ENCODE peak calls at places on chromosomes 2 and 18, in eight cellular contexts. One of them, this sample, is unnamed.

GRCh38 chr2:204794624-204795023 is 249.3 kb downstream of the PARD3B start:
- DNase-seq in NCI-H510A treated with DMSO at 0.1 percent for 48 hours: no peak
- DNase-seq in progenitor cell of endocrine pancreas: no peak
- DNase-seq in effector memory CD8-positive, alpha-beta T cell: no peak
- DNase-seq in left cardiac atrium: no peak
- DNase-seq in activated naive CD8-positive, alpha-beta T cell treated with anti-CD3 and anti-CD28 coated beads for 36 hours: no peak
- DNase-seq in glutamatergic neuron: no peak
- DNase-seq in mesothelial cell of epicardium: no peak
- DNase-seq in this sample: no peak

GRCh38 chr18:10284571-10285282 is 169.7 kb upstream of the APCDD1 start:
- DNase-seq in effector memory CD8-positive, alpha-beta T cell: no peak
- DNase-seq in activated naive CD8-positive, alpha-beta T cell treated with anti-CD3 and anti-CD28 coated beads for 36 hours: no peak
- DNase-seq in progenitor cell of endocrine pancreas: no peak
- DNase-seq in left cardiac atrium: no peak
- DNase-seq in glutamatergic neuron: no peak
- DNase-seq in NCI-H510A treated with DMSO at 0.1 percent for 48 hours: no peak
- DNase-seq in mesothelial cell of epicardium: no peak
- DNase-seq in this sample: no peak

GRCh38 chr18:28152354-28152753 is 24.6 kb downstream of the CDH2 start:
- DNase-seq in progenitor cell of endocrine pancreas: no peak
- DNase-seq in mesothelial cell of epicardium: no peak
- DNase-seq in left cardiac atrium: no peak
- DNase-seq in glutamatergic neuron: no peak
- DNase-seq in activated naive CD8-positive, alpha-beta T cell treated with anti-CD3 and anti-CD28 coated beads for 36 hours: no peak
- DNase-seq in effector memory CD8-positive, alpha-beta T cell: no peak
- DNase-seq in NCI-H510A treated with DMSO at 0.1 percent for 48 hours: no peak
- DNase-seq in this sample: no peak

GRCh38 chr2:127149384-127149783 is 42.4 kb upstream of the BIN1 start:
- DNase-seq in NCI-H510A treated with DMSO at 0.1 percent for 48 hours: no peak
- DNase-seq in left cardiac atrium: no peak
- DNase-seq in effector memory CD8-positive, alpha-beta T cell: no peak
- DNase-seq in mesothelial cell of epicardium: no peak
- DNase-seq in progenitor cell of endocrine pancreas: no peak
- DNase-seq in glutamatergic neuron: no peak
- DNase-seq in activated naive CD8-positive, alpha-beta T cell treated with anti-CD3 and anti-CD28 coated beads for 36 hours: no peak
- DNase-seq in this sample: no peak

GRCh38 chr2:102355526-102356380 is at the start of gene IL18R1:
- DNase-seq in mesothelial cell of epicardium: peak
- DNase-seq in NCI-H510A treated with DMSO at 0.1 percent for 48 hours: peak
- DNase-seq in glutamatergic neuron: peak
- DNase-seq in effector memory CD8-positive, alpha-beta T cell: peak
- DNase-seq in activated naive CD8-positive, alpha-beta T cell treated with anti-CD3 and anti-CD28 coated beads for 36 hours: peak
- DNase-seq in progenitor cell of endocrine pancreas: peak
- DNase-seq in left cardiac atrium: peak
- DNase-seq in this sample: peak

GRCh38 chr18:36711813-36712444 is 116.9 kb downstream of the TPGS2 start:
- DNase-seq in effector memory CD8-positive, alpha-beta T cell: no peak
- DNase-seq in progenitor cell of endocrine pancreas: no peak
- DNase-seq in activated naive CD8-positive, alpha-beta T cell treated with anti-CD3 and anti-CD28 coated beads for 36 hours: no peak
- DNase-seq in NCI-H510A treated with DMSO at 0.1 percent for 48 hours: no peak
- DNase-seq in left cardiac atrium: peak
- DNase-seq in glutamatergic neuron: no peak
- DNase-seq in mesothelial cell of epicardium: no peak
- DNase-seq in this sample: no peak

GRCh38 chr18:32284284-32284683 is 94.4 kb downstream of the MEP1B start:
- DNase-seq in activated naive CD8-positive, alpha-beta T cell treated with anti-CD3 and anti-CD28 coated beads for 36 hours: no peak
- DNase-seq in effector memory CD8-positive, alpha-beta T cell: no peak
- DNase-seq in glutamatergic neuron: no peak
- DNase-seq in mesothelial cell of epicardium: no peak
- DNase-seq in progenitor cell of endocrine pancreas: no peak
- DNase-seq in NCI-H510A treated with DMSO at 0.1 percent for 48 hours: no peak
- DNase-seq in left cardiac atrium: no peak
- DNase-seq in this sample: no peak

GRCh38 chr2:180184506-180184905 is 177.4 kb upstream of the CWC22 start:
- DNase-seq in activated naive CD8-positive, alpha-beta T cell treated with anti-CD3 and anti-CD28 coated beads for 36 hours: no peak
- DNase-seq in progenitor cell of endocrine pancreas: no peak
- DNase-seq in NCI-H510A treated with DMSO at 0.1 percent for 48 hours: no peak
- DNase-seq in effector memory CD8-positive, alpha-beta T cell: no peak
- DNase-seq in left cardiac atrium: no peak
- DNase-seq in mesothelial cell of epicardium: no peak
- DNase-seq in glutamatergic neuron: no peak
- DNase-seq in this sample: no peak

GRCh38 chr18:22412502-22412901 is 5.2 kb downstream of the CTAGE1 start:
- DNase-seq in left cardiac atrium: no peak
- DNase-seq in effector memory CD8-positive, alpha-beta T cell: no peak
- DNase-seq in progenitor cell of endocrine pancreas: no peak
- DNase-seq in activated naive CD8-positive, alpha-beta T cell treated with anti-CD3 and anti-CD28 coated beads for 36 hours: no peak
- DNase-seq in glutamatergic neuron: no peak
- DNase-seq in mesothelial cell of epicardium: no peak
- DNase-seq in NCI-H510A treated with DMSO at 0.1 percent for 48 hours: no peak
- DNase-seq in this sample: no peak

GRCh38 chr2:161415467-161416293 is 417 bp upstream of the TBR1 start:
- DNase-seq in progenitor cell of endocrine pancreas: no peak
- DNase-seq in left cardiac atrium: no peak
- DNase-seq in glutamatergic neuron: no peak
- DNase-seq in effector memory CD8-positive, alpha-beta T cell: no peak
- DNase-seq in mesothelial cell of epicardium: peak
- DNase-seq in activated naive CD8-positive, alpha-beta T cell treated with anti-CD3 and anti-CD28 coated beads for 36 hours: no peak
- DNase-seq in NCI-H510A treated with DMSO at 0.1 percent for 48 hours: no peak
- DNase-seq in this sample: no peak

GRCh38 chr18:27712066-27712465 is 464.9 kb downstream of the CDH2 start:
- DNase-seq in left cardiac atrium: no peak
- DNase-seq in glutamatergic neuron: no peak
- DNase-seq in mesothelial cell of epicardium: no peak
- DNase-seq in activated naive CD8-positive, alpha-beta T cell treated with anti-CD3 and anti-CD28 coated beads for 36 hours: no peak
- DNase-seq in progenitor cell of endocrine pancreas: no peak
- DNase-seq in NCI-H510A treated with DMSO at 0.1 percent for 48 hours: peak
- DNase-seq in effector memory CD8-positive, alpha-beta T cell: no peak
- DNase-seq in this sample: no peak

GRCh38 chr18:10086458-10086857 is 172.6 kb downstream of the VAPA start:
- DNase-seq in effector memory CD8-positive, alpha-beta T cell: no peak
- DNase-seq in progenitor cell of endocrine pancreas: no peak
- DNase-seq in NCI-H510A treated with DMSO at 0.1 percent for 48 hours: no peak
- DNase-seq in glutamatergic neuron: no peak
- DNase-seq in left cardiac atrium: no peak
- DNase-seq in activated naive CD8-positive, alpha-beta T cell treated with anti-CD3 and anti-CD28 coated beads for 36 hours: no peak
- DNase-seq in mesothelial cell of epicardium: no peak
- DNase-seq in this sample: no peak

GRCh38 chr18:26487437-26487836 is 60.9 kb downstream of the KCTD1 start:
- DNase-seq in effector memory CD8-positive, alpha-beta T cell: no peak
- DNase-seq in progenitor cell of endocrine pancreas: no peak
- DNase-seq in activated naive CD8-positive, alpha-beta T cell treated with anti-CD3 and anti-CD28 coated beads for 36 hours: peak
- DNase-seq in left cardiac atrium: no peak
- DNase-seq in glutamatergic neuron: no peak
- DNase-seq in NCI-H510A treated with DMSO at 0.1 percent for 48 hours: no peak
- DNase-seq in mesothelial cell of epicardium: no peak
- DNase-seq in this sample: no peak

GRCh38 chr2:151264157-151264835 is 2.6 kb upstream of the RBM43 start:
- DNase-seq in effector memory CD8-positive, alpha-beta T cell: no peak
- DNase-seq in progenitor cell of endocrine pancreas: no peak
- DNase-seq in NCI-H510A treated with DMSO at 0.1 percent for 48 hours: no peak
- DNase-seq in left cardiac atrium: no peak
- DNase-seq in mesothelial cell of epicardium: no peak
- DNase-seq in activated naive CD8-positive, alpha-beta T cell treated with anti-CD3 and anti-CD28 coated beads for 36 hours: no peak
- DNase-seq in glutamatergic neuron: no peak
- DNase-seq in this sample: no peak

GRCh38 chr2:28414583-28414982 is 21.9 kb downstream of the FOSL2 start:
- DNase-seq in glutamatergic neuron: no peak
- DNase-seq in progenitor cell of endocrine pancreas: no peak
- DNase-seq in effector memory CD8-positive, alpha-beta T cell: no peak
- DNase-seq in mesothelial cell of epicardium: no peak
- DNase-seq in NCI-H510A treated with DMSO at 0.1 percent for 48 hours: no peak
- DNase-seq in activated naive CD8-positive, alpha-beta T cell treated with anti-CD3 and anti-CD28 coated beads for 36 hours: no peak
- DNase-seq in left cardiac atrium: no peak
- DNase-seq in this sample: no peak

GRCh38 chr2:234608946-234609345 is 112.1 kb upstream of the ARL4C start:
- DNase-seq in activated naive CD8-positive, alpha-beta T cell treated with anti-CD3 and anti-CD28 coated beads for 36 hours: no peak
- DNase-seq in progenitor cell of endocrine pancreas: no peak
- DNase-seq in effector memory CD8-positive, alpha-beta T cell: no peak
- DNase-seq in left cardiac atrium: no peak
- DNase-seq in NCI-H510A treated with DMSO at 0.1 percent for 48 hours: no peak
- DNase-seq in glutamatergic neuron: no peak
- DNase-seq in mesothelial cell of epicardium: no peak
- DNase-seq in this sample: no peak

GRCh38 chr2:219056896-219057708 is 3.6 kb downstream of the IHH start:
- DNase-seq in effector memory CD8-positive, alpha-beta T cell: no peak
- DNase-seq in NCI-H510A treated with DMSO at 0.1 percent for 48 hours: no peak
- DNase-seq in mesothelial cell of epicardium: no peak
- DNase-seq in glutamatergic neuron: peak
- DNase-seq in progenitor cell of endocrine pancreas: no peak
- DNase-seq in activated naive CD8-positive, alpha-beta T cell treated with anti-CD3 and anti-CD28 coated beads for 36 hours: no peak
- DNase-seq in left cardiac atrium: no peak
- DNase-seq in this sample: no peak

GRCh38 chr18:62759704-62760402 is 44.5 kb downstream of the PHLPP1 start:
- DNase-seq in effector memory CD8-positive, alpha-beta T cell: no peak
- DNase-seq in NCI-H510A treated with DMSO at 0.1 percent for 48 hours: no peak
- DNase-seq in left cardiac atrium: no peak
- DNase-seq in mesothelial cell of epicardium: no peak
- DNase-seq in progenitor cell of endocrine pancreas: no peak
- DNase-seq in activated naive CD8-positive, alpha-beta T cell treated with anti-CD3 and anti-CD28 coated beads for 36 hours: no peak
- DNase-seq in glutamatergic neuron: no peak
- DNase-seq in this sample: no peak

GRCh38 chr2:156340377-156340776 is 7.9 kb upstream of the NR4A2 start:
- DNase-seq in progenitor cell of endocrine pancreas: no peak
- DNase-seq in NCI-H510A treated with DMSO at 0.1 percent for 48 hours: no peak
- DNase-seq in activated naive CD8-positive, alpha-beta T cell treated with anti-CD3 and anti-CD28 coated beads for 36 hours: no peak
- DNase-seq in left cardiac atrium: no peak
- DNase-seq in glutamatergic neuron: no peak
- DNase-seq in effector memory CD8-positive, alpha-beta T cell: no peak
- DNase-seq in mesothelial cell of epicardium: no peak
- DNase-seq in this sample: no peak

GRCh38 chr18:58060254-58060653 is 16.2 kb downstream of the NEDD4L start:
- DNase-seq in left cardiac atrium: no peak
- DNase-seq in activated naive CD8-positive, alpha-beta T cell treated with anti-CD3 and anti-CD28 coated beads for 36 hours: no peak
- DNase-seq in effector memory CD8-positive, alpha-beta T cell: no peak
- DNase-seq in progenitor cell of endocrine pancreas: no peak
- DNase-seq in mesothelial cell of epicardium: no peak
- DNase-seq in NCI-H510A treated with DMSO at 0.1 percent for 48 hours: no peak
- DNase-seq in glutamatergic neuron: no peak
- DNase-seq in this sample: no peak

GRCh38 chr18:75915941-75916640 is 488.6 kb upstream of the SMIM21 start:
- DNase-seq in activated naive CD8-positive, alpha-beta T cell treated with anti-CD3 and anti-CD28 coated beads for 36 hours: peak
- DNase-seq in NCI-H510A treated with DMSO at 0.1 percent for 48 hours: peak
- DNase-seq in glutamatergic neuron: peak
- DNase-seq in effector memory CD8-positive, alpha-beta T cell: no peak
- DNase-seq in left cardiac atrium: no peak
- DNase-seq in mesothelial cell of epicardium: peak
- DNase-seq in progenitor cell of endocrine pancreas: peak
- DNase-seq in this sample: no peak

GRCh38 chr2:240478346-240479110 is 43.1 kb downstream of the GPC1 start:
- DNase-seq in mesothelial cell of epicardium: no peak
- DNase-seq in glutamatergic neuron: no peak
- DNase-seq in effector memory CD8-positive, alpha-beta T cell: no peak
- DNase-seq in progenitor cell of endocrine pancreas: no peak
- DNase-seq in activated naive CD8-positive, alpha-beta T cell treated with anti-CD3 and anti-CD28 coated beads for 36 hours: no peak
- DNase-seq in NCI-H510A treated with DMSO at 0.1 percent for 48 hours: no peak
- DNase-seq in left cardiac atrium: no peak
- DNase-seq in this sample: no peak

GRCh38 chr2:14616342-14616741 is 16.2 kb upstream of the LRATD1 start:
- DNase-seq in activated naive CD8-positive, alpha-beta T cell treated with anti-CD3 and anti-CD28 coated beads for 36 hours: no peak
- DNase-seq in progenitor cell of endocrine pancreas: no peak
- DNase-seq in effector memory CD8-positive, alpha-beta T cell: no peak
- DNase-seq in mesothelial cell of epicardium: no peak
- DNase-seq in glutamatergic neuron: no peak
- DNase-seq in left cardiac atrium: no peak
- DNase-seq in NCI-H510A treated with DMSO at 0.1 percent for 48 hours: no peak
- DNase-seq in this sample: no peak

GRCh38 chr2:53463771-53464726 is 303.6 kb upstream of the CHAC2 start:
- DNase-seq in activated naive CD8-positive, alpha-beta T cell treated with anti-CD3 and anti-CD28 coated beads for 36 hours: no peak
- DNase-seq in left cardiac atrium: no peak
- DNase-seq in mesothelial cell of epicardium: no peak
- DNase-seq in progenitor cell of endocrine pancreas: no peak
- DNase-seq in effector memory CD8-positive, alpha-beta T cell: no peak
- DNase-seq in NCI-H510A treated with DMSO at 0.1 percent for 48 hours: no peak
- DNase-seq in glutamatergic neuron: no peak
- DNase-seq in this sample: no peak

GRCh38 chr2:128292599-128293425 is 25.9 kb downstream of the HS6ST1 start:
- DNase-seq in progenitor cell of endocrine pancreas: no peak
- DNase-seq in mesothelial cell of epicardium: no peak
- DNase-seq in left cardiac atrium: no peak
- DNase-seq in effector memory CD8-positive, alpha-beta T cell: no peak
- DNase-seq in activated naive CD8-positive, alpha-beta T cell treated with anti-CD3 and anti-CD28 coated beads for 36 hours: no peak
- DNase-seq in NCI-H510A treated with DMSO at 0.1 percent for 48 hours: no peak
- DNase-seq in glutamatergic neuron: no peak
- DNase-seq in this sample: no peak